ENCODE peak calls at places on chromosomes 11 and 22, in eight cellular contexts. K is stimulated activated CD4-positive, alpha-beta T cell treated with anti-CD3 and anti-CD28 coated beads, Interleukin-12 subunit alpha, Interleukin-12 subunit beta, amount 100 ng/mL, for 24 hours; B is HEK293T; D is MG63; W is IMR-90; Q is EH; F is activated effector memory CD4-positive, alpha-beta T cell treated with anti-CD3 and anti-CD28 coated beads, Interleukin-2, amount 50 U/mL, for 16 hours; V is fibroblast of the conjunctiva. M is an unnamed sample.
A peak's percentile ranks its signal among the peaks of the same experiment; 100 is the strongest.

GRCh38 chr11:72144807-72145565 is 9.5 kb downstream of the FOLR3 start:
- DNase-seq in V (peak; percentile 55), B (no peak), F (no peak), Q (peak; percentile 96), W (peak; percentile 87), D (peak; percentile 90), K (no peak), M (no peak)

GRCh38 chr22:40376149-40376548 is 5.8 kb downstream of the SGSM3 start:
- DNase-seq in Q (no peak), V (no peak), W (no peak), D (no peak), K (no peak), B (no peak), F (no peak), M (no peak)

GRCh38 chr22:44971651-44972362 is 38.0 kb downstream of the PHF21B start:
- DNase-seq in D (no peak), W (no peak), V (no peak), Q (no peak), K (no peak), B (no peak), F (no peak), M (no peak)

GRCh38 chr11:67262731-67263675 is 3.3 kb upstream of the GRK2 start:
- DNase-seq in W (peak; percentile 76), F (peak; percentile 92), B (peak; percentile 85), K (no peak), Q (peak; percentile 85), D (peak; percentile 88), V (peak; percentile 72), M (peak; percentile 93)

GRCh38 chr11:1352696-1353382 is 36.9 kb upstream of the BRSK2 start:
- DNase-seq in B (no peak), V (no peak), D (no peak), F (no peak), W (no peak), K (no peak), Q (no peak), M (peak; percentile 17)

GRCh38 chr22:23781533-23781932 is 5.2 kb upstream of the SMARCB1 start:
- DNase-seq in W (peak; percentile 65), B (no peak), D (peak; percentile 86), V (peak; percentile 54), Q (peak; percentile 92), F (no peak), K (no peak), M (no peak)

GRCh38 chr11:2521081-2521480 is 76.3 kb downstream of the KCNQ1 start:
- DNase-seq in D (no peak), B (no peak), K (no peak), Q (no peak), W (no peak), F (peak; percentile 47), V (no peak), M (peak; percentile 45)

GRCh38 chr22:35154937-35155387 is 89.0 kb downstream of the ISX start:
- DNase-seq in D (peak; percentile 48), V (peak; percentile 10), Q (peak; percentile 53), W (peak; percentile 35), K (no peak), B (peak; percentile 78), F (no peak), M (peak; percentile 67)

GRCh38 chr11:6062691-6063358 is 32.3 kb upstream of the OR56A1 start:
- DNase-seq in Q (no peak), K (no peak), D (no peak), B (no peak), W (no peak), V (no peak), F (no peak), M (no peak)

GRCh38 chr11:2909145-2909914 is 19.9 kb downstream of the PHLDA2 start:
- DNase-seq in Q (no peak), K (no peak), B (no peak), V (no peak), D (no peak), W (no peak), F (no peak), M (no peak)

GRCh38 chr11:61509058-61510029 is 795 bp downstream of the LRRC10B start:
- DNase-seq in F (peak; percentile 83), W (peak; percentile 69), K (peak; percentile 52), V (peak; percentile 37), B (peak; percentile 90), Q (peak; percentile 73), D (peak; percentile 83), M (peak; percentile 85)

GRCh38 chr11:1152316-1153104 is 5.2 kb upstream of the MUC5AC start:
- DNase-seq in W (peak; percentile 78), D (peak; percentile 45), B (no peak), Q (peak; percentile 39), F (peak; percentile 64), K (no peak), V (no peak), M (peak; percentile 71)

GRCh38 chr11:116972692-116973091 is 125.5 kb downstream of the SIK3 start:
- DNase-seq in V (no peak), K (no peak), B (peak; percentile 13), D (no peak), W (no peak), Q (no peak), F (no peak), M (no peak)

M was measured in spleen.